ENCODE peak calls at places on chromosomes 6 and 20, in ten cellular contexts. One of them, this sample, is unnamed.

GRCh38 chr6:26383624-26384417 is 913 bp downstream of the BTN2A2 start:
- DNase-seq in dorsolateral prefrontal cortex: no peak
- DNase-seq in CD8-positive, alpha-beta T cell: no peak
- DNase-seq in foreskin fibroblast: peak
- DNase-seq in spleen: no peak
- DNase-seq in neural crest cell: no peak
- DNase-seq in RWPE1: no peak
- DNase-seq in progenitor cell of endocrine pancreas: no peak
- DNase-seq in WERI-Rb-1: peak
- DNase-seq in mucosa of descending colon: peak
- DNase-seq in this sample: peak

GRCh38 chr6:87968435-87969278 is 79.0 kb upstream of the SPACA1 start:
- DNase-seq in RWPE1: no peak
- DNase-seq in CD8-positive, alpha-beta T cell: no peak
- DNase-seq in foreskin fibroblast: peak
- DNase-seq in WERI-Rb-1: no peak
- DNase-seq in mucosa of descending colon: peak
- DNase-seq in dorsolateral prefrontal cortex: peak
- DNase-seq in spleen: peak
- DNase-seq in progenitor cell of endocrine pancreas: peak
- DNase-seq in neural crest cell: peak
- DNase-seq in this sample: peak

GRCh38 chr6:12113190-12113578 is 101.1 kb downstream of the HIVEP1 start:
- DNase-seq in WERI-Rb-1: no peak
- DNase-seq in spleen: no peak
- DNase-seq in dorsolateral prefrontal cortex: no peak
- DNase-seq in CD8-positive, alpha-beta T cell: no peak
- DNase-seq in progenitor cell of endocrine pancreas: no peak
- DNase-seq in neural crest cell: no peak
- DNase-seq in RWPE1: peak
- DNase-seq in mucosa of descending colon: no peak
- DNase-seq in foreskin fibroblast: peak
- DNase-seq in this sample: peak

GRCh38 chr20:50027611-50028105 is 44.9 kb downstream of the SNAI1 start:
- DNase-seq in spleen: no peak
- DNase-seq in neural crest cell: no peak
- DNase-seq in foreskin fibroblast: peak
- DNase-seq in WERI-Rb-1: peak
- DNase-seq in mucosa of descending colon: peak
- DNase-seq in RWPE1: peak
- DNase-seq in dorsolateral prefrontal cortex: peak
- DNase-seq in progenitor cell of endocrine pancreas: no peak
- DNase-seq in CD8-positive, alpha-beta T cell: no peak
- DNase-seq in this sample: peak

GRCh38 chr20:10919549-10920140 is 245.8 kb upstream of the JAG1 start:
- DNase-seq in mucosa of descending colon: no peak
- DNase-seq in WERI-Rb-1: no peak
- DNase-seq in progenitor cell of endocrine pancreas: no peak
- DNase-seq in neural crest cell: no peak
- DNase-seq in CD8-positive, alpha-beta T cell: no peak
- DNase-seq in foreskin fibroblast: peak
- DNase-seq in dorsolateral prefrontal cortex: no peak
- DNase-seq in spleen: no peak
- DNase-seq in RWPE1: peak
- DNase-seq in this sample: peak

GRCh38 chr6:163404825-163405265 is 9.7 kb upstream of the QKI start:
- DNase-seq in mucosa of descending colon: no peak
- DNase-seq in progenitor cell of endocrine pancreas: no peak
- DNase-seq in CD8-positive, alpha-beta T cell: no peak
- DNase-seq in RWPE1: no peak
- DNase-seq in dorsolateral prefrontal cortex: peak
- DNase-seq in WERI-Rb-1: no peak
- DNase-seq in spleen: peak
- DNase-seq in neural crest cell: no peak
- DNase-seq in foreskin fibroblast: peak
- DNase-seq in this sample: peak

GRCh38 chr20:14773486-14773885 is 436.1 kb upstream of the FLRT3 start:
- DNase-seq in WERI-Rb-1: no peak
- DNase-seq in neural crest cell: no peak
- DNase-seq in CD8-positive, alpha-beta T cell: no peak
- DNase-seq in dorsolateral prefrontal cortex: no peak
- DNase-seq in RWPE1: no peak
- DNase-seq in foreskin fibroblast: no peak
- DNase-seq in mucosa of descending colon: no peak
- DNase-seq in progenitor cell of endocrine pancreas: no peak
- DNase-seq in spleen: no peak
- DNase-seq in this sample: no peak

GRCh38 chr6:88445188-88445958 is 279.2 kb upstream of the CNR1 start:
- DNase-seq in dorsolateral prefrontal cortex: no peak
- DNase-seq in WERI-Rb-1: no peak
- DNase-seq in spleen: no peak
- DNase-seq in neural crest cell: no peak
- DNase-seq in RWPE1: no peak
- DNase-seq in progenitor cell of endocrine pancreas: no peak
- DNase-seq in foreskin fibroblast: no peak
- DNase-seq in CD8-positive, alpha-beta T cell: no peak
- DNase-seq in mucosa of descending colon: no peak
- DNase-seq in this sample: no peak

DNA sequence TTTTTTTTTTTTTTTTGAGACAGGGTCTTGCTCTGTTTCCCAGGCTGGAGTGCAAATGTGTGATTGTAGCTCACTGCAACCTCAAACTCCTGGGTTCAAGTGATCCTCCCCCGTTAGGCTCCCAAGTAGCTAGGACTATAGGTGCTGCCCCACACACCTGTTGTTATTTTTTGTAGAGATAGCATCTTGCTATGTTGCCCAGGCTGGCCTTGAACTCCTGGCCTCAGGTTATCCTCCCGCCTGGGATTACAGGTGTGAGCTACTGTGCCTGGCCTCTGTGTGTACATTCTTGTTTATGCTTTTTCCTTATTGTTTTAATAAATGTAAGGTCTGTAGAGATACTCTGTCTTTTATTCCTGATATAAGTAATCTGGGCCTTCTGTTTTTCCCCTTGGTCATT is 14.8 kb downstream of the CD2AP start:
- DNase-seq in RWPE1: no peak
- DNase-seq in foreskin fibroblast: no peak
- DNase-seq in dorsolateral prefrontal cortex: no peak
- DNase-seq in progenitor cell of endocrine pancreas: no peak
- DNase-seq in mucosa of descending colon: no peak
- DNase-seq in CD8-positive, alpha-beta T cell: no peak
- DNase-seq in WERI-Rb-1: no peak
- DNase-seq in spleen: no peak
- DNase-seq in neural crest cell: no peak
- DNase-seq in this sample: no peak
- TF ChIP-seq CTCF in RWPE1: no peak
- TF ChIP-seq CTCF in foreskin fibroblast: no peak
- TF ChIP-seq CTCF in dorsolateral prefrontal cortex: no peak
- TF ChIP-seq CTCF in progenitor cell of endocrine pancreas: no peak
- TF ChIP-seq CTCF in mucosa of descending colon: no peak
- TF ChIP-seq CTCF in CD8-positive, alpha-beta T cell: no peak
- TF ChIP-seq CTCF in WERI-Rb-1: no peak
- TF ChIP-seq CTCF in spleen: no peak
- TF ChIP-seq CTCF in neural crest cell: no peak
- TF ChIP-seq CTCF in this sample: no peak

GRCh38 chr20:18031888-18032509 is 25.7 kb downstream of the OVOL2 start:
- DNase-seq in RWPE1: no peak
- DNase-seq in mucosa of descending colon: no peak
- DNase-seq in neural crest cell: no peak
- DNase-seq in CD8-positive, alpha-beta T cell: no peak
- DNase-seq in dorsolateral prefrontal cortex: no peak
- DNase-seq in spleen: no peak
- DNase-seq in WERI-Rb-1: no peak
- DNase-seq in progenitor cell of endocrine pancreas: no peak
- DNase-seq in foreskin fibroblast: no peak
- DNase-seq in this sample: no peak

GRCh38 chr20:18030020-18030419 is 27.7 kb downstream of the OVOL2 start:
- DNase-seq in dorsolateral prefrontal cortex: no peak
- DNase-seq in spleen: no peak
- DNase-seq in CD8-positive, alpha-beta T cell: no peak
- DNase-seq in foreskin fibroblast: no peak
- DNase-seq in WERI-Rb-1: no peak
- DNase-seq in RWPE1: no peak
- DNase-seq in mucosa of descending colon: no peak
- DNase-seq in progenitor cell of endocrine pancreas: no peak
- DNase-seq in neural crest cell: no peak
- DNase-seq in this sample: no peak

GRCh38 chr20:18034039-18034438 is 23.7 kb downstream of the OVOL2 start:
- DNase-seq in RWPE1: no peak
- DNase-seq in dorsolateral prefrontal cortex: no peak
- DNase-seq in neural crest cell: no peak
- DNase-seq in foreskin fibroblast: no peak
- DNase-seq in mucosa of descending colon: no peak
- DNase-seq in WERI-Rb-1: no peak
- DNase-seq in spleen: no peak
- DNase-seq in CD8-positive, alpha-beta T cell: no peak
- DNase-seq in progenitor cell of endocrine pancreas: no peak
- DNase-seq in this sample: no peak

GRCh38 chr20:18031050-18031449 is 26.7 kb downstream of the OVOL2 start:
- DNase-seq in mucosa of descending colon: no peak
- DNase-seq in neural crest cell: no peak
- DNase-seq in spleen: no peak
- DNase-seq in WERI-Rb-1: peak
- DNase-seq in RWPE1: no peak
- DNase-seq in CD8-positive, alpha-beta T cell: no peak
- DNase-seq in dorsolateral prefrontal cortex: no peak
- DNase-seq in progenitor cell of endocrine pancreas: no peak
- DNase-seq in foreskin fibroblast: no peak
- DNase-seq in this sample: no peak

DNA sequence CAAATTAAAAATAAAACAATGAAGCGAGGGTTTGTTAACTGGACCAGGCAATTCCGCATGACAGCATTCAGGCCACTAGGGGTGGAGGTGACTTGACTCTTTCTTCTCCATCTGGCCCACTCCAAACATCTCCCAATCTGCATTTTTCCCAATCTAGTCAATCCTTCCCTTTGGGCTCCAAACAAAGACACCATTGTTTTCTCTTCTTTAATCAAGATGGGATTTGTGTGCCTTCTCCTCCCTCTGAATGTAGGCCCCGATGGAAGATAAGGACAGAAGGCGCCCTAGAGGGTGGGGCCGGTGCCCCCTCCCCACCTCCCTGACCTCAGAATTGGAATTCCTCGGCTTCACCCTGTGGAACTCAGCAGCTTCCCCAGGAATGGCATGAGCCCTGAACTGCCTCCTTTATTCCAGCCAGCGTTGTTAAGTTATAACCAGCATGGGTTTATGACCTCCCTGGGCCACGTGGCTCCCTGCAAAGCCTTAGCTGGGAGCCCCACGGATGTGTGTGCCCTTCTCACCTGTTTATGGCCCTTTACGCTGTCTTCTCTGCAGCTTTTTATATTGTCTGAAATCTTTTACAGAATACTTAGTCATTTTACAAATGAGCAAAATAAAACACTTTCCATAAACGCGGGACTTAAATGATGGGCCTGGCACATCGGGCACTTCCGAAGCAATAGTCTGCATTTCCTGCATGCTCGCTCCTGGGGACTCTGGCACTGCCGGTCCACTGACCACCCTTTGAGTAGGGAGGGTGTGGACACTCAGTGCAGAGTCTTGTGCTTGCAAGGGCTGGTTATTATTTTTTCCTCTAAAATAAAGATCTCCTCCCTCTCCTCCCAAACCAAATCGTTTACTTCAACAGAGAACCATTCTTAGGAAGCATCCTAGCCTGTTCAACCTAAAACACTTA is 24.5 kb downstream of the OVOL2 start:
- DNase-seq in neural crest cell: no peak
- DNase-seq in spleen: no peak
- DNase-seq in RWPE1: no peak
- DNase-seq in WERI-Rb-1: no peak
- DNase-seq in progenitor cell of endocrine pancreas: no peak
- DNase-seq in CD8-positive, alpha-beta T cell: no peak
- DNase-seq in dorsolateral prefrontal cortex: no peak
- DNase-seq in mucosa of descending colon: peak
- DNase-seq in foreskin fibroblast: no peak
- DNase-seq in this sample: no peak
- TF ChIP-seq CTCF in neural crest cell: peak
- TF ChIP-seq CTCF in spleen: no peak
- TF ChIP-seq CTCF in RWPE1: no peak
- TF ChIP-seq CTCF in WERI-Rb-1: peak
- TF ChIP-seq CTCF in progenitor cell of endocrine pancreas: peak
- TF ChIP-seq CTCF in CD8-positive, alpha-beta T cell: no peak
- TF ChIP-seq CTCF in dorsolateral prefrontal cortex: no peak
- TF ChIP-seq CTCF in mucosa of descending colon: no peak
- TF ChIP-seq CTCF in foreskin fibroblast: no peak
- TF ChIP-seq CTCF in this sample: no peak

GRCh38 chr6:75492769-75493168 is 831 bp downstream of the FILIP1 start:
- DNase-seq in progenitor cell of endocrine pancreas: no peak
- DNase-seq in dorsolateral prefrontal cortex: no peak
- DNase-seq in CD8-positive, alpha-beta T cell: no peak
- DNase-seq in foreskin fibroblast: no peak
- DNase-seq in neural crest cell: no peak
- DNase-seq in RWPE1: no peak
- DNase-seq in mucosa of descending colon: no peak
- DNase-seq in WERI-Rb-1: no peak
- DNase-seq in spleen: no peak
- DNase-seq in this sample: no peak

GRCh38 chr6:75488026-75488425 is 5.6 kb downstream of the FILIP1 start:
- DNase-seq in WERI-Rb-1: no peak
- DNase-seq in mucosa of descending colon: no peak
- DNase-seq in RWPE1: no peak
- DNase-seq in progenitor cell of endocrine pancreas: no peak
- DNase-seq in CD8-positive, alpha-beta T cell: no peak
- DNase-seq in spleen: no peak
- DNase-seq in dorsolateral prefrontal cortex: no peak
- DNase-seq in foreskin fibroblast: peak
- DNase-seq in neural crest cell: no peak
- DNase-seq in this sample: peak

GRCh38 chr6:75486850-75487568 is 6.6 kb downstream of the FILIP1 start:
- DNase-seq in dorsolateral prefrontal cortex: no peak
- DNase-seq in mucosa of descending colon: no peak
- DNase-seq in progenitor cell of endocrine pancreas: no peak
- DNase-seq in RWPE1: no peak
- DNase-seq in WERI-Rb-1: no peak
- DNase-seq in spleen: no peak
- DNase-seq in neural crest cell: no peak
- DNase-seq in foreskin fibroblast: no peak
- DNase-seq in CD8-positive, alpha-beta T cell: no peak
- DNase-seq in this sample: no peak

GRCh38 chr6:75491302-75491701 is 2.3 kb downstream of the FILIP1 start:
- DNase-seq in neural crest cell: no peak
- DNase-seq in WERI-Rb-1: no peak
- DNase-seq in foreskin fibroblast: no peak
- DNase-seq in dorsolateral prefrontal cortex: no peak
- DNase-seq in progenitor cell of endocrine pancreas: no peak
- DNase-seq in RWPE1: no peak
- DNase-seq in mucosa of descending colon: no peak
- DNase-seq in spleen: no peak
- DNase-seq in CD8-positive, alpha-beta T cell: no peak
- DNase-seq in this sample: no peak

GRCh38 chr6:75489025-75489424 is 4.6 kb downstream of the FILIP1 start:
- DNase-seq in CD8-positive, alpha-beta T cell: no peak
- DNase-seq in progenitor cell of endocrine pancreas: no peak
- DNase-seq in dorsolateral prefrontal cortex: no peak
- DNase-seq in mucosa of descending colon: no peak
- DNase-seq in WERI-Rb-1: no peak
- DNase-seq in neural crest cell: no peak
- DNase-seq in spleen: no peak
- DNase-seq in RWPE1: no peak
- DNase-seq in foreskin fibroblast: peak
- DNase-seq in this sample: no peak
- TF ChIP-seq CTCF in CD8-positive, alpha-beta T cell: no peak
- TF ChIP-seq CTCF in progenitor cell of endocrine pancreas: no peak
- TF ChIP-seq CTCF in dorsolateral prefrontal cortex: no peak
- TF ChIP-seq CTCF in mucosa of descending colon: no peak
- TF ChIP-seq CTCF in WERI-Rb-1: no peak
- TF ChIP-seq CTCF in neural crest cell: no peak
- TF ChIP-seq CTCF in spleen: no peak
- TF ChIP-seq CTCF in RWPE1: no peak
- TF ChIP-seq CTCF in foreskin fibroblast: no peak
- TF ChIP-seq CTCF in this sample: no peak

GRCh38 chr20:34310481-34311117 is 7.4 kb upstream of the AHCY start:
- DNase-seq in CD8-positive, alpha-beta T cell: no peak
- DNase-seq in WERI-Rb-1: no peak
- DNase-seq in progenitor cell of endocrine pancreas: no peak
- DNase-seq in foreskin fibroblast: no peak
- DNase-seq in mucosa of descending colon: peak
- DNase-seq in neural crest cell: no peak
- DNase-seq in dorsolateral prefrontal cortex: no peak
- DNase-seq in spleen: no peak
- DNase-seq in RWPE1: no peak
- DNase-seq in this sample: no peak

GRCh38 chr20:34312544-34313217 is 9.5 kb upstream of the AHCY start:
- DNase-seq in neural crest cell: peak
- DNase-seq in dorsolateral prefrontal cortex: peak
- DNase-seq in CD8-positive, alpha-beta T cell: peak
- DNase-seq in RWPE1: peak
- DNase-seq in progenitor cell of endocrine pancreas: peak
- DNase-seq in spleen: peak
- DNase-seq in foreskin fibroblast: peak
- DNase-seq in WERI-Rb-1: peak
- DNase-seq in mucosa of descending colon: peak
- DNase-seq in this sample: peak

GRCh38 chr20:34312024-34312460 is 8.9 kb upstream of the AHCY start:
- DNase-seq in progenitor cell of endocrine pancreas: no peak
- DNase-seq in RWPE1: no peak
- DNase-seq in neural crest cell: no peak
- DNase-seq in WERI-Rb-1: no peak
- DNase-seq in dorsolateral prefrontal cortex: no peak
- DNase-seq in mucosa of descending colon: peak
- DNase-seq in spleen: no peak
- DNase-seq in CD8-positive, alpha-beta T cell: no peak
- DNase-seq in foreskin fibroblast: no peak
- DNase-seq in this sample: no peak

GRCh38 chr20:34309691-34310090 is 6.5 kb upstream of the AHCY start:
- DNase-seq in progenitor cell of endocrine pancreas: no peak
- DNase-seq in neural crest cell: no peak
- DNase-seq in dorsolateral prefrontal cortex: no peak
- DNase-seq in RWPE1: no peak
- DNase-seq in WERI-Rb-1: no peak
- DNase-seq in mucosa of descending colon: no peak
- DNase-seq in foreskin fibroblast: no peak
- DNase-seq in CD8-positive, alpha-beta T cell: no peak
- DNase-seq in spleen: no peak
- DNase-seq in this sample: no peak

GRCh38 chr20:34311118-34312023 is 8.2 kb upstream of the AHCY start:
- DNase-seq in RWPE1: no peak
- DNase-seq in foreskin fibroblast: peak
- DNase-seq in CD8-positive, alpha-beta T cell: no peak
- DNase-seq in dorsolateral prefrontal cortex: no peak
- DNase-seq in mucosa of descending colon: peak
- DNase-seq in progenitor cell of endocrine pancreas: peak
- DNase-seq in neural crest cell: peak
- DNase-seq in spleen: no peak
- DNase-seq in WERI-Rb-1: peak
- DNase-seq in this sample: no peak
- TF ChIP-seq CTCF in RWPE1: no peak
- TF ChIP-seq CTCF in foreskin fibroblast: no peak
- TF ChIP-seq CTCF in CD8-positive, alpha-beta T cell: no peak
- TF ChIP-seq CTCF in dorsolateral prefrontal cortex: peak
- TF ChIP-seq CTCF in mucosa of descending colon: no peak
- TF ChIP-seq CTCF in progenitor cell of endocrine pancreas: peak
- TF ChIP-seq CTCF in neural crest cell: peak
- TF ChIP-seq CTCF in spleen: no peak
- TF ChIP-seq CTCF in WERI-Rb-1: peak
- TF ChIP-seq CTCF in this sample: no peak